ENCODE peak calls at places on chromosomes 4 and X, in eight cellular contexts. F is activated CD4-positive, alpha-beta memory T cell treated with anti-CD3 and anti-CD28 coated beads, Interleukin-2, amount 10 ng/mL, durations not matched to agents 7 days and 5 days; K is posterior vena cava; Z is cardiac fibroblast; U is NCI-H146; C is iPS DF 6.9; A is stimulated activated CD4-positive, alpha-beta T cell treated with anti-CD3 and anti-CD28 coated beads, Interleukin-1b, Interleukin-23, amount 100 ng/mL, for 48 hours; J is mucosa of descending colon. H is an unnamed sample.

GRCh38 chrX:115449742-115450141 is 111.2 kb upstream of the PLS3 start:
- DNase-seq in F (no peak), K (no peak), Z (peak; percentile 90), U (no peak), C (no peak), A (no peak), J (peak; percentile 12), H (no peak)

GRCh38 chrX:111284615-111285294 is 14.5 kb upstream of the CAPN6 start:
- DNase-seq in F (no peak), K (no peak), Z (no peak), U (no peak), C (no peak), A (no peak), J (no peak), H (no peak)

GRCh38 chrX:132612990-132613564 is 124.2 kb upstream of the MBNL3 start:
- DNase-seq in F (peak; percentile 42), K (peak; percentile 82), Z (peak; percentile 48), U (peak; percentile 30), C (no peak), A (peak; percentile 29), J (peak; percentile 58), H (peak; percentile 64)

GRCh38 chr4:69639542-69639941 is at the start of gene UGT2A2:
- DNase-seq in F (no peak), K (no peak), Z (no peak), U (no peak), C (no peak), A (no peak), J (no peak), H (no peak)

GRCh38 chrX:130994671-130995070 is 63.5 kb upstream of the ARHGAP36 start:
- DNase-seq in F (peak; percentile 16), K (no peak), Z (peak; percentile 4), U (no peak), C (peak; percentile 1), A (no peak), J (peak; percentile 57), H (no peak)

GRCh38 chr4:87882321-87882720 is 49.6 kb downstream of the MEPE start:
- DNase-seq in F (no peak), K (no peak), Z (peak; percentile 33), U (no peak), C (no peak), A (no peak), J (no peak), H (no peak)

GRCh38 chrX:53091354-53091753 is 2.6 kb upstream of the KANTR start:
- DNase-seq in F (no peak), K (no peak), Z (no peak), U (no peak), C (no peak), A (no peak), J (no peak), H (no peak)

GRCh38 chr4:4379540-4380087 is 7.3 kb upstream of the NSG1 start:
- DNase-seq in F (no peak), K (peak; percentile 53), Z (no peak), U (no peak), C (no peak), A (no peak), J (no peak), H (no peak)

GRCh38 chr4:174764105-174764729 is 64.8 kb downstream of the GLRA3 start:
- DNase-seq in F (no peak), K (no peak), Z (peak; percentile 63), U (peak; percentile 17), C (peak; percentile 9), A (no peak), J (peak; percentile 7), H (no peak)

GRCh38 chr4:66906314-66906713 is 639.0 kb downstream of the CENPC start:
- DNase-seq in F (no peak), K (no peak), Z (no peak), U (peak; percentile 37), C (no peak), A (no peak), J (no peak), H (no peak)

GRCh38 chr4:123777297-123777859 is 380.8 kb downstream of the SPRY1 start:
- DNase-seq in F (no peak), K (no peak), Z (peak; percentile 84), U (no peak), C (no peak), A (no peak), J (peak; percentile 25), H (no peak)

GRCh38 chr4:61397174-61397573 is 197.0 kb downstream of the ADGRL3 start:
- DNase-seq in F (no peak), K (no peak), Z (peak; percentile 32), U (no peak), C (no peak), A (no peak), J (no peak), H (no peak)

GRCh38 chr4:18844726-18845125 is 823.2 kb upstream of the LCORL start:
- DNase-seq in F (no peak), K (no peak), Z (no peak), U (no peak), C (no peak), A (no peak), J (no peak), H (no peak)

GRCh38 chr4:37934609-37935008 is 25.6 kb upstream of the PTTG2 start:
- DNase-seq in F (no peak), K (no peak), Z (no peak), U (no peak), C (no peak), A (no peak), J (no peak), H (no peak)

GRCh38 chr4:155809835-155810234 is 51.0 kb downstream of the GUCY1B1 start:
- DNase-seq in F (no peak), K (no peak), Z (peak; percentile 92), U (peak; percentile 44), C (peak; percentile 61), A (no peak), J (peak; percentile 21), H (no peak)

GRCh38 chr4:52846502-52846901 is 15.6 kb upstream of the RASL11B start:
- DNase-seq in F (no peak), K (no peak), Z (no peak), U (no peak), C (no peak), A (no peak), J (no peak), H (no peak)

GRCh38 chr4:20490734-20491133 is 209.5 kb upstream of the PACRGL start:
- DNase-seq in F (no peak), K (peak; percentile 66), Z (no peak), U (no peak), C (no peak), A (no peak), J (no peak), H (no peak)

H was measured in activated CD8-positive, alpha-beta memory T cell treated with anti-CD3 and anti-CD28 coated beads for 24 hours.